ENCODE peak calls at places on chromosomes 12 and 14, in seven cellular contexts. W is tibial artery; A is PC-3; E is cardiac muscle cell; O is CD8-positive, alpha-beta memory T cell; N is astrocyte; V is A549. H is an unnamed sample.
A peak's percentile ranks its signal among the peaks of the same experiment; 100 is the strongest.

GRCh38 chr12:6541371-6542165 is 7.3 kb downstream of the GAPDH start:
- DNase-seq in W (no peak), E (no peak), N (no peak), A (no peak), O (no peak), V (no peak), H (no peak)

GRCh38 chr14:40981247-40981646 is 625.4 kb upstream of the LRFN5 start:
- DNase-seq in A (peak; percentile 90), V (no peak), N (no peak), W (no peak), E (no peak), O (no peak), H (no peak)

GRCh38 chr12:4648099-4648498 is 752 bp downstream of the AKAP3 start:
- DNase-seq in W (no peak), A (no peak), O (no peak), E (peak; percentile 14), V (no peak), N (no peak), H (peak; percentile 13)

GRCh38 chr14:21723431-21724045 is 49.9 kb upstream of the OR4E1 start:
- DNase-seq in A (peak; percentile 32), E (peak; percentile 25), O (peak; percentile 45), V (peak; percentile 3), N (no peak), W (no peak), H (no peak)

GRCh38 chr12:1500095-1500801 is 94.1 kb downstream of the FBXL14 start:
- DNase-seq in W (no peak), V (no peak), N (peak; percentile 58), E (peak; percentile 44), A (peak; percentile 49), O (no peak), H (peak; percentile 67)

GRCh38 chr12:6294156-6294532 is 16.3 kb upstream of the PLEKHG6 start:
- DNase-seq in N (no peak), V (no peak), E (no peak), A (no peak), W (no peak), O (no peak), H (no peak)

GRCh38 chr12:96196781-96197180 is 2.6 kb downstream of the ELK3 start:
- DNase-seq in E (no peak), W (no peak), O (no peak), A (peak; percentile 70), V (no peak), N (no peak), H (peak; percentile 54)

GRCh38 chr12:103798586-103798985 is 42.4 kb downstream of the NT5DC3 start:
- DNase-seq in E (no peak), N (no peak), W (no peak), O (no peak), A (no peak), V (no peak), H (no peak)

GRCh38 chr14:99707921-99708320 is 23.8 kb downstream of the CYP46A1 start:
- DNase-seq in V (no peak), A (no peak), O (no peak), N (no peak), W (no peak), E (no peak), H (no peak)

DNA sequence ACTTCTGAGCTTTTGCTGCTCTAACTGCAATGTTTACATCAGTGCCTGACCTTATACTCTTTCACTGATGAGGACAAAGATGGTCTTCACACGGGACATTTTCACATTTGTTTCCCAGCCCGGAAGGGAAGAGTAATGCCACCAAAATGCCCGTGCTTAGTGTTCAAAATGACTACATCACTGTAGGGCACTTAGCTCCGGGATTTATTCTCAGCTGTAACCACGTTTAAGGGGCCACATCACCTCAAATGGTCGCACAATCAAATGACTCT is 2.9 kb downstream of the GSG1 start:
- DNase-seq in W (no peak), O (no peak), A (no peak), E (no peak), V (no peak), N (no peak), H (no peak)
- H3K4me3 ChIP-seq in W (peak overlapping the region; percentile 63), O (peak overlapping the region; percentile 48), A (peak overlapping the region; percentile 53), E (peak overlapping the region; percentile 29), V (peak overlapping the region; percentile 52), N (peak overlapping the region; percentile 57), H (peak overlapping the region; percentile 25)

DNA sequence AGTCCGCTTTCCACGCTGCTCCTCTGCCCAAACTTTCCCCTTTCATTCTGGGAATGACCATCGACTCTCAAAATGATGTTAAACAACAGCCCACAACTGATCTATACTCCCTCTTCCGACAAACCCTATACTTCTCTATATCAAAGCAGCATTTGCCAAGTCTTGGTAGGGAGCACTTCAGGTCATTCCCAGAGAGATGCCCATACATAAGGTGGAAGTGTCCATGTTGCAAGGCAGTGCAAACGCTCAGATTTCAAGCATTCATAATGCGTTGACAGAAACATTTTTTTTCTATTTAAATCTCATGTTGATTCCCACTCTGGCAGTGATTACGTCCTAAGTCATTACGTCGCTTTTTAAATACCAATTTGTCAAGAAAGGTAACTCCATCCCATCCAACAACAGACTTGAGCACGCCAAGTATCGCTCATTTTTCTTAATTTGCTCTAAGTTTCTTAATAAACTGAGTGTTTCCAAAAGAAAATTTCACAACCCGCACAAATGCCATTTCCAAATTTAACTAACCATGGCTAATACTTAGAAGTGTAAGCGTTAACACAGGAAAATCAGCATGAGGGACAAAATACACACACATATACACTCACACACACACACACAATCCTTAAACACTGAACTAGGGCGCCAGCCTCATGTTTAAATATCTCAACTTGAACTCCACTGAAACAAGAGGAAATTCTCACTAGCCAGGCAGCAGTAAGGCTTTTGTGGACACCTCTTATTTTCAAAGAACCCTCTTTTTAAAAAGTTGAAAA is 1.1 kb downstream of the GXYLT1 start:
- DNase-seq in E (peak; percentile 42), W (no peak), A (peak; percentile 35), V (no peak), O (peak; percentile 4), N (peak; percentile 25), H (peak; percentile 44)
- H3K27ac ChIP-seq in E (peak overlapping the region; percentile 82), W (peak overlapping the region; percentile 92), A (no peak overlapping the region), V (peak overlapping the region; percentile 96), O (peak overlapping the region; percentile 5), N (peak overlapping the region; percentile 52), H (peak overlapping the region; percentile 46)

GRCh38 chr14:69693823-69694729 is 72.9 kb upstream of the SRSF5 start:
- DNase-seq in A (no peak), E (no peak), O (no peak), V (no peak), W (no peak), N (no peak), H (no peak)
- H3K4me1 ChIP-seq in A (no peaks in the 10 kb centered on the region), E (peaks cover 54% of the 10 kb centered on the region), O (peaks cover 38% of the 10 kb centered on the region), V (peaks cover 8% of the 10 kb centered on the region), W (peaks cover 23% of the 10 kb centered on the region), N (peaks cover 6% of the 10 kb centered on the region), H (peaks cover 7% of the 10 kb centered on the region)

GRCh38 chr12:109771746-109772621 is 58.4 kb downstream of the FAM222A start:
- DNase-seq in V (no peak), O (no peak), N (no peak), A (no peak), E (no peak), W (peak; percentile 51), H (no peak)
- H3K4me3 ChIP-seq in V (no peak overlapping the region), O (no peak overlapping the region), N (no peak overlapping the region), A (peak overlapping the region; percentile 66), E (no peak overlapping the region), W (no peak overlapping the region), H (no peak overlapping the region)

DNA sequence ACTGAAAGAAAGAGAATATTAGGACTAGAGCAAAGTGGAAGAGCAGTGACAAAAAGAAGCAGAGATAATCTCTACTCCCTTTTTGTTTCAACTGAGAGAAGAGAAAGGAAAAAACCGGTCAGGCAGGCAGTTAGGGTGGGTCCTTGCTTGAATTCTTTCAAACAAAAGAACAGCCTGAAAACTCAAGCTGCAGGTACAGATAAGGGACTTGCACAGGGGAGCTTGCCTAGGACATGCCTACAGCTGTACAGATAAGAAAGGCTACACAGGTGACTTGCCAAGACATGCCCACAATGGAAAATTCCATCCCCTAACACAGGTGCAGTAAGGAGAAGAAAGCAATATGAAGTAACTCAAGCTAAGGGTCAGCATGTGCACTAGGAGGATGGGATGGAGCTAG is 532.2 kb upstream of the MIS18BP1 start:
- DNase-seq in W (no peak), A (no peak), V (no peak), E (no peak), O (no peak), N (no peak), H (no peak)
- H3K27ac ChIP-seq in W (no peak overlapping the region), A (no peak overlapping the region), V (no peak overlapping the region), E (no peak overlapping the region), O (no peak overlapping the region), N (no peak overlapping the region), H (no peak overlapping the region)

GRCh38 chr12:22935090-22935489 is 310.1 kb downstream of the ETNK1 start:
- DNase-seq in O (no peak), W (no peak), E (no peak), N (no peak), V (no peak), A (no peak), H (no peak)
- H3K4me1 ChIP-seq in O (no peaks in the 10 kb centered on the region), W (no peaks in the 10 kb centered on the region), E (peaks cover 10% of the 10 kb centered on the region), N (peaks cover 4% of the 10 kb centered on the region), V (no peaks in the 10 kb centered on the region), A (no peaks in the 10 kb centered on the region), H (no peaks in the 10 kb centered on the region)

GRCh38 chr12:110656071-110656655 is 32.8 kb downstream of the HVCN1 start:
- DNase-seq in A (no peak), V (no peak), E (no peak), O (no peak), W (no peak), N (no peak), H (no peak)

GRCh38 chr12:110658242-110658641 is 30.7 kb downstream of the HVCN1 start:
- DNase-seq in E (no peak), N (no peak), A (no peak), V (no peak), O (no peak), W (no peak), H (no peak)

GRCh38 chr12:110657747-110658146 is 31.2 kb downstream of the HVCN1 start:
- DNase-seq in E (no peak), N (no peak), V (no peak), A (no peak), O (no peak), W (no peak), H (no peak)

GRCh38 chr12:110658882-110659281 is 30.0 kb downstream of the HVCN1 start:
- DNase-seq in N (no peak), A (no peak), O (no peak), V (no peak), W (no peak), E (no peak), H (no peak)

GRCh38 chr12:110661337-110661972 is 27.5 kb downstream of the HVCN1 start:
- DNase-seq in E (no peak), O (peak; percentile 49), N (no peak), V (no peak), W (peak; percentile 71), A (no peak), H (no peak)
- H3K4me3 ChIP-seq in E (no peak overlapping the region), O (peak overlapping the region; percentile 25), N (no peak overlapping the region), V (no peak overlapping the region), W (no peak overlapping the region), A (no peak overlapping the region), H (no peak overlapping the region)

GRCh38 chr12:93802293-93802692 is 125.1 kb downstream of the CRADD start:
- DNase-seq in E (peak; percentile 55), O (no peak), N (no peak), A (no peak), V (no peak), W (no peak), H (no peak)
- H3K27ac ChIP-seq in E (no peak overlapping the region), O (no peak overlapping the region), N (no peak overlapping the region), A (no peak overlapping the region), V (peak overlapping the region; percentile 4), W (peak overlapping the region; percentile 59), H (no peak overlapping the region)